ENCODE peak calls at places on chromosomes 1 and 21, in seven cellular contexts. I is foreskin keratinocyte, E is tibial artery, V is Caco-2, C is mesothelial cell of epicardium, Q is WTC11, L is progenitor cell of endocrine pancreas. H is an unnamed sample.

GRCh38 chr21:33816148-33816547 is 99.5 kb downstream of the ATP5PO start:
- DNase-seq in I (no peak), E (no peak), V (no peak), C (no peak), Q (no peak), L (no peak), H (no peak)

GRCh38 chr1:180213401-180214177 is 16.5 kb upstream of the LHX4 start:
- DNase-seq in I (no peak), E (peak), V (peak), C (no peak), Q (peak), L (no peak), H (peak)

GRCh38 chr1:183161391-183161790 is 24.7 kb upstream of the LAMC2 start:
- DNase-seq in I (no peak), E (no peak), V (no peak), C (no peak), Q (no peak), L (no peak), H (no peak)

GRCh38 chr1:171610385-171610784 is 11.7 kb upstream of the MYOCOS start:
- DNase-seq in I (no peak), E (no peak), V (no peak), C (no peak), Q (no peak), L (no peak), H (no peak)

GRCh38 chr1:11649624-11650330 is 4.5 kb downstream of the FBXO2 start:
- DNase-seq in I (no peak), E (no peak), V (no peak), C (no peak), Q (no peak), L (no peak), H (no peak)

GRCh38 chr1:78291443-78291842 is 199.3 kb upstream of the PTGFR start:
- DNase-seq in I (no peak), E (no peak), V (no peak), C (no peak), Q (no peak), L (no peak), H (no peak)

GRCh38 chr1:25057188-25057587 is 127.1 kb upstream of the RUNX3 start:
- DNase-seq in I (no peak), E (no peak), V (no peak), C (no peak), Q (no peak), L (no peak), H (no peak)

GRCh38 chr1:230877139-230877923 is 9.0 kb upstream of the C1orf198 start:
- DNase-seq in I (no peak), E (no peak), V (no peak), C (no peak), Q (no peak), L (no peak), H (no peak)

GRCh38 chr1:941588-942383 is 17.3 kb downstream of the NOC2L start:
- DNase-seq in I (no peak), E (peak), V (peak), C (peak), Q (peak), L (peak), H (peak)

GRCh38 chr1:219897914-219898313 is 30.4 kb downstream of the SLC30A10 start:
- DNase-seq in I (no peak), E (no peak), V (no peak), C (no peak), Q (no peak), L (no peak), H (no peak)

GRCh38 chr21:21547368-21547953 is 549.3 kb downstream of the NCAM2 start:
- DNase-seq in I (no peak), E (no peak), V (no peak), C (no peak), Q (no peak), L (no peak), H (no peak)

GRCh38 chr1:6815722-6816121 is 30.5 kb downstream of the CAMTA1 start:
- DNase-seq in I (no peak), E (no peak), V (no peak), C (no peak), Q (no peak), L (no peak), H (no peak)

GRCh38 chr1:1132042-1132927 is 16.4 kb upstream of the C1orf159 start:
- DNase-seq in I (no peak), E (no peak), V (peak), C (no peak), Q (no peak), L (no peak), H (no peak)

GRCh38 chr1:7632126-7632525 is 139.0 kb upstream of the VAMP3 start:
- DNase-seq in I (no peak), E (no peak), V (no peak), C (no peak), Q (no peak), L (no peak), H (no peak)

GRCh38 chr1:12078575-12078937 is 15.5 kb downstream of the TNFRSF8 start:
- DNase-seq in I (no peak), E (no peak), V (no peak), C (no peak), Q (no peak), L (no peak), H (no peak)

GRCh38 chr1:240965581-240966091 is 353.7 kb upstream of the GREM2 start:
- DNase-seq in I (no peak), E (no peak), V (no peak), C (no peak), Q (no peak), L (no peak), H (no peak)

GRCh38 chr1:207304710-207305151 is 16.7 kb upstream of the CD55 start:
- DNase-seq in I (no peak), E (no peak), V (no peak), C (no peak), Q (no peak), L (no peak), H (no peak)

GRCh38 chr1:53266038-53266437 is 27.7 kb upstream of the MAGOH start:
- DNase-seq in I (no peak), E (no peak), V (no peak), C (no peak), Q (no peak), L (no peak), H (no peak)

GRCh38 chr1:114093624-114094302 is 59.9 kb downstream of the SYT6 start:
- DNase-seq in I (peak), E (no peak), V (no peak), C (no peak), Q (no peak), L (no peak), H (no peak)

GRCh38 chr1:219659682-219660081 is 46.8 kb upstream of the ZC3H11B start:
- DNase-seq in I (no peak), E (no peak), V (no peak), C (no peak), Q (no peak), L (no peak), H (peak)

GRCh38 chr1:33349778-33350610 is 29.1 kb upstream of the A3GALT2 start:
- DNase-seq in I (no peak), E (peak), V (peak), C (peak), Q (peak), L (peak), H (peak)

GRCh38 chr21:26795866-26796329 is 49.3 kb downstream of the ADAMTS1 start:
- DNase-seq in I (peak), E (peak), V (no peak), C (peak), Q (no peak), L (no peak), H (no peak)

GRCh38 chr1:159922499-159923202 is 2.7 kb downstream of the TAGLN2 start:
- DNase-seq in I (no peak), E (peak), V (no peak), C (no peak), Q (no peak), L (no peak), H (no peak)

GRCh38 chr1:147281950-147282349 is 39.5 kb downstream of the CHD1L start:
- DNase-seq in I (no peak), E (no peak), V (no peak), C (no peak), Q (no peak), L (no peak), H (no peak)

GRCh38 chr1:228011721-228012311 is 5.0 kb downstream of the WNT3A start:
- DNase-seq in I (no peak), E (peak), V (no peak), C (no peak), Q (no peak), L (no peak), H (no peak)

GRCh38 chr1:223224465-223224864 is 81.4 kb upstream of the TLR5 start:
- DNase-seq in I (no peak), E (no peak), V (no peak), C (no peak), Q (peak), L (no peak), H (no peak)

GRCh38 chr1:213247038-213247437 is 196.0 kb downstream of the RPS6KC1 start:
- DNase-seq in I (no peak), E (no peak), V (no peak), C (no peak), Q (no peak), L (no peak), H (no peak)

GRCh38 chr1:228944991-228945390 is 209.7 kb downstream of the RHOU start:
- DNase-seq in I (no peak), E (no peak), V (no peak), C (no peak), Q (no peak), L (no peak), H (no peak)

GRCh38 chr1:80918365-80918764 is 882.4 kb upstream of the ADGRL2 start:
- DNase-seq in I (no peak), E (no peak), V (no peak), C (no peak), Q (no peak), L (no peak), H (no peak)

GRCh38 chr1:174967845-174968705 is 31.7 kb upstream of the CACYBP start:
- DNase-seq in I (no peak), E (no peak), V (no peak), C (no peak), Q (no peak), L (no peak), H (no peak)

GRCh38 chr1:88074661-88075060 is 609.4 kb upstream of the PKN2 start:
- DNase-seq in I (no peak), E (no peak), V (no peak), C (no peak), Q (no peak), L (no peak), H (no peak)

GRCh38 chr1:88075813-88076212 is 608.3 kb upstream of the PKN2 start:
- DNase-seq in I (no peak), E (no peak), V (no peak), C (no peak), Q (no peak), L (no peak), H (no peak)

GRCh38 chr1:88080875-88081274 is 603.2 kb upstream of the PKN2 start:
- DNase-seq in I (no peak), E (no peak), V (no peak), C (no peak), Q (no peak), L (no peak), H (no peak)

GRCh38 chr1:88079036-88079435 is 605.0 kb upstream of the PKN2 start:
- DNase-seq in I (no peak), E (no peak), V (peak), C (no peak), Q (peak), L (no peak), H (no peak)
- TF ChIP-seq CTCF in I (peak), E (peak), V (peak), C (peak), Q (peak), L (peak), H (no peak)

GRCh38 chr1:167225920-167226319 is 5.2 kb downstream of the POU2F1 start:
- DNase-seq in I (no peak), E (no peak), V (no peak), C (no peak), Q (no peak), L (no peak), H (no peak)
- TF ChIP-seq CTCF in I (no peak), E (no peak), V (no peak), C (no peak), Q (no peak), L (no peak), H (no peak)

GRCh38 chr1:37605061-37605650 is 9.4 kb upstream of the GNL2 start:
- DNase-seq in I (no peak), E (no peak), V (no peak), C (no peak), Q (no peak), L (no peak), H (no peak)

GRCh38 chr1:37599940-37600339 is 4.2 kb upstream of the GNL2 start:
- DNase-seq in I (no peak), E (no peak), V (no peak), C (no peak), Q (no peak), L (no peak), H (no peak)

GRCh38 chr1:37602750-37603694 is 7.3 kb upstream of the GNL2 start:
- DNase-seq in I (no peak), E (no peak), V (peak), C (no peak), Q (peak), L (peak), H (peak)

GRCh38 chr1:37605806-37606474 is 10.2 kb upstream of the GNL2 start:
- DNase-seq in I (no peak), E (no peak), V (no peak), C (no peak), Q (no peak), L (no peak), H (no peak)

DNA sequence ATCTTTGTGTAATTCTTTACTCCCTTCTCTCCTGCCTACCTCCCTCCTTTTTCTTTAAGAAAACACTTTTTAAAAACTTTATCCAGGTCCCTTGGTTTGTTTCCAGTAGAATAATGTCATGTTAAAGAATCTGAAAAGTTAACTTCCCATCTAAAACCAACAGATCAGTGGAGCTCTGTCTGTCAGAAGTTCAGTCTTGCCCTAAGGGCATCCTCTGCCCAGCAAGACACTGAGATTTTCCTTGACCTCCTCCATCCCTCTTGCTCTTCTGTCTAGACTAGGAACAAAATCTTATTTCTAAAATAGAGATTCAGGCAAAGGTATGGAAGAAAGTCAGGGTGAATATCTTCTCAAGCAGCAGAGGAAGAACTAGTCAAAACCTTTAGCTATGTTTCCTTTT is 5.7 kb upstream of the GNL2 start:
- DNase-seq in I (no peak), E (no peak), V (no peak), C (no peak), Q (no peak), L (no peak), H (no peak)
- TF ChIP-seq CTCF in I (no peak), E (no peak), V (no peak), C (no peak), Q (no peak), L (no peak), H (no peak)

GRCh38 chr1:234609528-234610042 is 393 bp downstream of the IRF2BP2 start:
- DNase-seq in I (no peak), E (no peak), V (no peak), C (no peak), Q (no peak), L (peak), H (no peak)

GRCh38 chr1:234610582-234611152 is 689 bp upstream of the IRF2BP2 start:
- DNase-seq in I (peak), E (peak), V (peak), C (peak), Q (peak), L (peak), H (peak)

GRCh38 chr1:234608720-234609527 is 1.1 kb downstream of the IRF2BP2 start:
- DNase-seq in I (no peak), E (no peak), V (peak), C (peak), Q (peak), L (no peak), H (peak)

GRCh38 chr1:234611153-234611798 is 1.3 kb upstream of the IRF2BP2 start:
- DNase-seq in I (peak), E (no peak), V (peak), C (no peak), Q (no peak), L (no peak), H (peak)

GRCh38 chr1:234610061-234610581 is at the start of gene IRF2BP2:
- DNase-seq in I (no peak), E (peak), V (peak), C (peak), Q (peak), L (peak), H (peak)
- TF ChIP-seq CTCF in I (peak), E (peak), V (no peak), C (no peak), Q (no peak), L (no peak), H (no peak)

GRCh38 chr1:156118175-156118868 is 3.8 kb downstream of the LMNA start:
- DNase-seq in I (no peak), E (peak), V (no peak), C (no peak), Q (no peak), L (no peak), H (no peak)

GRCh38 chr1:156117414-156118174 is 3.1 kb downstream of the LMNA start:
- DNase-seq in I (no peak), E (no peak), V (no peak), C (no peak), Q (no peak), L (no peak), H (no peak)

GRCh38 chr1:156120318-156120717 is 5.8 kb downstream of the LMNA start:
- DNase-seq in I (no peak), E (no peak), V (no peak), C (no peak), Q (no peak), L (no peak), H (no peak)

GRCh38 chr1:156121441-156121840 is 6.9 kb downstream of the LMNA start:
- DNase-seq in I (no peak), E (no peak), V (no peak), C (no peak), Q (no peak), L (no peak), H (no peak)

GRCh38 chr1:156119503-156120209 is 5.1 kb downstream of the LMNA start:
- DNase-seq in I (no peak), E (peak), V (no peak), C (no peak), Q (no peak), L (no peak), H (no peak)
- TF ChIP-seq CTCF in I (no peak), E (no peak), V (no peak), C (no peak), Q (no peak), L (no peak), H (no peak)

DNA sequence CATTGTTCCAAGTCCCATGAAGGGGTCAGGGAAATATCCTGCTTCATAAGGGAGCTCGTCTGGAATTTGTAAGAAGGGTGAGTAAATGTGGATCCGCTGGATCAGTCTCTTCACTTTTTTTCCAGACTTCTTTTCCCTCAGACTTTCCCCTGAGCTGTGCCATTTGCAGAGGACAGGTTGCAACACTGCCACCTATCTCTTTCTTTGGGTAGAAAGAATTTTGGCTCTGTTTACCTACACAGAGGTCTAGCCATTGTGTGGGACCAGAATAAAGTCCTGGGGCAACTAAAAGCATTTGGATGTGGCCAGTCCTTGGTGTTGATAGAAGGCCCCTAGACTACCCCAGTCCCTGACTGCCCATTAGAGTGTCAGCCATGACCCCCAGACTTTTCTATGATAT is 1146.7 kb upstream of the PRMT6 start:
- DNase-seq in I (no peak), E (no peak), V (no peak), C (no peak), Q (no peak), L (no peak), H (no peak)
- TF ChIP-seq CTCF in I (no peak), E (no peak), V (peak), C (no peak), Q (peak), L (peak), H (no peak)

DNA sequence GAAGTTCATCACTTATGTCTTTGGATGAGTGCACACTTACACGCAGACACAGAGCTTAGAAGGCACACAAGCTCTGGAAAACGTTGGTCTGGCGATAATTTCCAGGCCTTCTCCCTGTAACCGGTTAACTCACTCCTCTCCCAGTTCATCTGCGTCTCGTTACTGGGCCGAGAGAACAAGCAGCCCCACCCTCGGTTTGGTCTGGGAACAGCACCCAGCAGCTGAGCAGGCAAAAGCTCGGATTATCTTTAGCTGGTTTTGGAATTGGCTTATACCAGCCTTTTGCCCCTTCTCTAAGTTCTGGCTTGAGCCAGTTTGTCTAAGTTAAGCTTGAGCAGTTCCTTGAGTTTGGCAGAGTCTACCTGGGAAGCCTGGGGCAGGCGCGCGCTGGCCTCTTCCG is 27.3 kb upstream of the COL6A1 start:
- DNase-seq in I (no peak), E (no peak), V (no peak), C (no peak), Q (no peak), L (no peak), H (no peak)
- TF ChIP-seq CTCF in I (no peak), E (peak), V (no peak), C (no peak), Q (no peak), L (no peak), H (no peak)

DNA sequence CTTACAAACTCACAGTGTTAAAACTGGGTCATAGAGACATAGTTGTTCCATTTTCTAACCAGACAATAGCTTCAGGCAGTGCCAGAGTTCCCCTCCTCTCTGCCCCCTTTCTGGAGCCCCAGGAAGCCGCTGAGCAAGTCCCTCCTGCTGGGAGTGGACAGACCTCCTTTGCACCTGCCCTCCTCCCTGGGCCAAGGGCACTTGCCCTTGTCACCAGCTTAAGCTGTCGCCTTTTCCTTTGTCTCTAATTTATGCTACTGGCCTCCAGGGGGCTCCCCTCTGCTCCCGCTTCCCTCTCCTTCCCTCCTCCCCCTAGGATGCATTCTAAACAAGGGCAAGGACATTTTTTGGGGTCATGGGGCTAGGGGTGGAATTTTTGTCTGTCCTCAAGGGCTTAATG is 182.4 kb downstream of the MIS18A start:
- DNase-seq in I (no peak), E (no peak), V (peak), C (no peak), Q (peak), L (no peak), H (peak)
- TF ChIP-seq CTCF in I (peak), E (no peak), V (peak), C (no peak), Q (peak), L (peak), H (peak)